ENCODE peak calls at places on chromosome 16, in four cellular contexts. V is H1, C is transverse colon, F is breast epithelium. L is an unnamed sample. For H3K27me3, the result is how much of the 10 kb centered on the place peaks cover.

GRCh38 chr16:15952265-15952711 is 2.9 kb downstream of the ABCC1 start:
- DNase-seq in F (no peak), V (no peak), C (no peak), L (no peak)

GRCh38 chr16:31371619-31372484 is 16.9 kb downstream of the ITGAX start:
- DNase-seq in C (no peak), V (no peak), F (no peak), L (no peak)

GRCh38 chr16:81510016-81510415 is 65.4 kb downstream of the CMIP start:
- DNase-seq in V (no peak), C (no peak), F (peak), L (no peak)

GRCh38 chr16:11268921-11269375 is at the start of gene TNP2:
- DNase-seq in F (no peak), V (no peak), C (no peak), L (no peak)

GRCh38 chr16:30894540-30895368 is 877 bp upstream of the BCL7C start:
- DNase-seq in C (no peak), F (no peak), V (no peak), L (no peak)

GRCh38 chr16:10937068-10937859 is 5.0 kb downstream of the DEXI start:
- DNase-seq in C (no peak), V (no peak), F (no peak), L (no peak)

GRCh38 chr16:31130336-31130812 is 5.2 kb downstream of the PRSS8 start:
- DNase-seq in V (no peak), C (no peak), F (no peak), L (no peak)

GRCh38 chr16:11152205-11152604 is 103.8 kb downstream of the SOCS1 start:
- DNase-seq in V (no peak), C (no peak), F (no peak), L (no peak)

GRCh38 chr16:50469744-50470301 is 78.4 kb upstream of the NKD1 start:
- DNase-seq in V (no peak), F (no peak), C (no peak), L (peak)

GRCh38 chr16:78703951-78704350 is 604.5 kb downstream of the WWOX start:
- DNase-seq in F (no peak), C (no peak), V (no peak), L (no peak)

GRCh38 chr16:47732122-47732805 is 271.1 kb downstream of the PHKB start:
- DNase-seq in F (no peak), C (no peak), V (peak), L (peak)

GRCh38 chr16:48123104-48123788 is 32.5 kb downstream of the ABCC12 start:
- DNase-seq in V (no peak), F (no peak), C (no peak), L (no peak)

GRCh38 chr16:46549477-46549876 is 71.7 kb downstream of the SHCBP1 start:
- DNase-seq in C (no peak), F (no peak), V (no peak), L (no peak)

GRCh38 chr16:14043278-14043677 is 27.8 kb upstream of the MRTFB start:
- DNase-seq in F (no peak), C (no peak), V (no peak), L (no peak)

GRCh38 chr16:25064967-25065366 is 46.6 kb upstream of the LCMT1 start:
- DNase-seq in C (no peak), F (no peak), V (no peak), L (peak)

DNA sequence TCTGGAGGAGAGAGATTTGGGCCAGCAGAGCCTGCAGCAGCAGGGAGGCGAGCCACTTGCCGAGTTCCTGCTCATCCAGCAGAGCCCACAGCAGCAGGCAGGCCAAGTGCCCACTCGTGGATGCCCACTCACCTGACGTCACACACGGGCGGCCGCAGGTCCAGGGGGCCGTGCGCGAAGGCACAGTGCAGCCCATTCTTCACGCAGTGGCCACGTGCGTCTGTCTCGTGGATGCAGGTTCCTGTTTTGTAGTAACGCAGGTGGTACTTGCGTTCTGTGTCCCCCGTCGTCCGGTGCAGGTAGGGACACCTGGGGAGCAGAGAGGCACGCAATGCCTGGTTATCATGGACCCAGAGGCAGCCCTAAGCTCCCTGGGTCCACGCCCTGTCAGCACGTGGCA is 11.5 kb downstream of the UNKL start:
- DNase-seq in C (no peak), V (no peak), F (no peak), L (no peak)
- TF ChIP-seq POLR2AphosphoS5 in C (no peak), V (no peak), F (no peak), L (no peak)

GRCh38 chr16:86573646-86574508 is 4.5 kb upstream of the FOXL1 start:
- DNase-seq in V (no peak), C (no peak), F (no peak), L (no peak)
- H3K27me3 ChIP-seq in V (half or more), C (half or more), F (half or more), L (half or more)

DNA sequence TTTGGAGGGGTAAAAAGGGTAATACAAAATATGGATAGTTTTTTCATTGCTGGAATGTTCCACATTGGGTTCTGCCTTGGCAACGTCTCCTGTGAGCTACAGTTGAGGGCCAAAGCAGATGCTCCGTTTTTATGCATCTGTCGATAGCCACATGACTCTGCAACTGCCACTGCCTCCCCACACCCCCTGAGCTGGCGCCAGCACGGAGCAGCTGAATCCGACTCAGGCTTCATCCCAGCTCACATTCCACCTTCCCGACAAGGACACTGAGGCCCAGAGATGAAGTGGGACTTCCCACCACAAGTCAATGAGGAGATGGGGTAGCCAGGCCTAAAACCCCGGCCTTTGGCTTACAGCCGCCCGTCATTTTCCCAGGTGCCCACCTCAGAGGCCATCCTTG is 334.2 kb downstream of the CDH13 start:
- DNase-seq in F (no peak), C (no peak), V (no peak), L (no peak)
- TF ChIP-seq POLR2AphosphoS5 in F (no peak), C (no peak), V (no peak), L (no peak)

GRCh38 chr16:86935323-86935669 is 356.9 kb downstream of the FOXL1 start:
- DNase-seq in C (no peak), V (no peak), F (no peak), L (no peak)
- H3K27me3 ChIP-seq in C (under half), V (under half), F (under half), L (under half)

GRCh38 chr16:87681990-87682570 is 79.8 kb downstream of the JPH3 start:
- DNase-seq in C (no peak), V (no peak), F (no peak), L (peak)
- TF ChIP-seq POLR2AphosphoS5 in C (no peak), V (no peak), F (no peak), L (no peak)

GRCh38 chr16:21239646-21240045 is 6.1 kb downstream of the ANKS4B start:
- DNase-seq in V (no peak), F (no peak), C (no peak), L (no peak)
- H3K27me3 ChIP-seq in V (under half), F (under half), C (under half), L (under half)

GRCh38 chr16:89046491-89046890 is 47.2 kb upstream of the ACSF3 start:
- DNase-seq in C (no peak), F (no peak), V (no peak), L (no peak)
- TF ChIP-seq POLR2AphosphoS5 in C (no peak), F (no peak), V (no peak), L (no peak)

DNA sequence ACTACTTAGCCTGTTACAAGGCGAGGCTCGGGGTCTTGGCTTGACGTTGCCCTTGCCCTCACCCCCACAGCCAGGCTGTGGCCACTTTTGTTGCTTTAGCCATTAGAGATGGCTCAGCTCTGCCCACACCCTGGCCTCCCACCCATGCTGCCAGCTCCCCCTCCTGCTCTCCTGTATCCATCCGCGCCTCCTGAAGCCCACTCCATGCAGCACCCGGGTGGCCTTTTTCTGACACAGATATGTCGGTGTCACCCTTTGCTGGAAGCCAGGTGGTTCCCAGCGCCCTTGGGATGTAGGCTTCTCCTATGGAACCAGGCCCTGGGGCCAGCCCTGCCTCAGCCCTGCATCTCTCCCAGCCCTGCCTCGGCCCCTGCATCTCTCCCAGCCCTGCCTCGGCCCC is 9.7 kb downstream of the TSC2 start:
- DNase-seq in V (no peak), F (no peak), C (no peak), L (no peak)
- H3K27me3 ChIP-seq in V (under half), F (under half), C (under half), L (under half)

DNA sequence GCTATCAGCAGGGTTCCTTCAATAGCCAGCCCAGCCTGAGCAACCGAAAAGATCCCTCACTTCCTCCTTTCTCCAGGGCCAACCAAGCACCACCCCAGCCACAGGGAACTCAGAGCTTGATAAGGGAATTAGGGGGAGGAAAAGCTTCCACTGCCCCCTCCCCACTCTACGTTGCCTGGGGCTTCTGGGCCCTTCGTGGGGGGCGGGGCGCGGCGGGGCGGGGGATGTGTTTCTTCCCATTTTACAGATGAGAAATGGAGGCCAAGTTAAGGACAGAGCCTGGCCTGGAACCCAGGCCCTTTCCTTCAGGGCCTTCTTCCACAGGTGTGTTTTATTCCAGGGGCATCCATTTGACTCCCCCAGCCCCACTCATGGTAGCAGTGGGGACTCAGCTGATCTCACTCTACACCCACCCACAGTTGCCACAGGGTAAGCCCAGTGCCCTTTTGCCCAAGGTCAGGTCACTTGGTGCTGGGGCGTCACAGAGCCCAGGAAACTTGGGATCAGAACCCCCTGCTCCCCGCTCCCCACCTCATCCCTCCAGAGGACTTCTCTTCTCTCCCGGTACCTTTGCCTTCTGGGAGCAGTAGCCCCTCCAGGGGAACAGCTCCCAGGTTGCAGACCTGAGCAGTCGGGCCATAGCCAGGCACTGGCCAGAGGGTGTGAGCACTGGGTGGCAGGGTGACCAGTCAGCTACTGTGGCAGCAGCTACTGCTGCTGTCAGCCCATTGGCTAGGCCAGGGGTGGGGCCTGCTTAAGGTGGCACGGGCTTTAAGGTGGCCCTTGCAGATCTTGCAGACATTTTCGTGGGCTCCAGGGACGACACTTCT is at the start of gene LDHD:
- DNase-seq in F (peak), V (peak), C (peak), L (peak)
- TF ChIP-seq POLR2AphosphoS5 in F (peak), V (peak), C (peak), L (peak)

DNA sequence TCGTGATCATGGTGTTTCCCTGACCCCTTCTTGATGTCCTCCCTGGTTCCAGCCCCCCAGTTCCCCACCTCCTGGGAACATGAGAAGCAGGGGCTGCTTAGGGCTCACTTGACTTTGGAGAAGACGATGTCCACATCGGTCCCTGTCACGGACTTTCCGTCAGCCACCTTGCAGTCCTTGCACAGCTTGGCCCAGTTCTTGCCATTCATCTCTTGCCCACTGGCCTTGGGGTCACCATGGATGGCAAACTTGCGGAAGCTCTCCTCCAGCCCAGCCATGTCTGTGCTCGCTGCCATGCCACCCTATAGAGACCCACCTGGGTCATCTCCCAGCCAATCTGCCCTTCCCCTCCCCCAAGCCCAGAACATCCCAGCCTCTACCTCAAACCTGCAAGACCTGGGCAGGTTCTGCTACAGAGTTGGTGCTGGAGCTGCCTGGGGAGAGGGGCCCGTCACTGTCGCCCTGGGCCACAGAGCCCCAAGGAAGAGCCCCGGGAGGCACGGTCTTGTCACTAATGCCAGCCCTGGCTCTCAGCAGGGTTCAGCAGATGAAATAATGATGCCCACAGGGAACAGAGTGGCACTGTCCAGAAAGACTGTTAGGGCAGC is 2.4 kb downstream of the TPPP3 start:
- DNase-seq in V (no peak), F (no peak), C (no peak), L (no peak)
- H3K27me3 ChIP-seq in V (under half), F (under half), C (under half), L (under half)

L was measured in GM23338.